ENCODE peak calls at places on chromosome 9, in five cellular contexts. V is HCT116, B is NCI-H69, T is SJSA1, S is G401. J is an unnamed sample.

GRCh38 chr9:133961226-133962165 is 30.6 kb downstream of the VAV2 start:
- DNase-seq in S (no peak), V (no peak), B (no peak), T (no peak), J (no peak)

GRCh38 chr9:78620764-78621163 is 323.8 kb downstream of the PSAT1 start:
- DNase-seq in B (peak), T (peak), V (no peak), S (no peak), J (no peak)

GRCh38 chr9:37239224-37239859 is 119.0 kb downstream of the ZCCHC7 start:
- DNase-seq in B (peak), S (no peak), V (no peak), T (no peak), J (no peak)

GRCh38 chr9:130997925-130998595 is 10.9 kb upstream of the LAMC3 start:
- DNase-seq in T (peak), S (peak), V (peak), B (peak), J (peak)

GRCh38 chr9:92325991-92326500 is 293 bp downstream of the CENPP start:
- DNase-seq in V (no peak), T (no peak), S (no peak), B (peak), J (peak)

GRCh38 chr9:133135193-133135745 is 14.2 kb upstream of the RALGDS start:
- DNase-seq in T (peak), B (peak), S (peak), V (peak), J (no peak)

GRCh38 chr9:15403155-15403554 is 19.5 kb upstream of the SNAPC3 start:
- DNase-seq in T (no peak), S (peak), B (peak), V (peak), J (no peak)

GRCh38 chr9:122349201-122349600 is 21.6 kb upstream of the PTGS1 start:
- DNase-seq in S (no peak), B (no peak), T (no peak), V (no peak), J (no peak)

GRCh38 chr9:114388764-114389375 is 1.1 kb upstream of the AKNA start:
- DNase-seq in V (no peak), B (no peak), T (no peak), S (no peak), J (no peak)

GRCh38 chr9:127445851-127446719 is 5.1 kb downstream of the RPL12 start:
- DNase-seq in B (peak), S (peak), T (no peak), V (no peak), J (peak)

GRCh38 chr9:138010861-138011260 is 133.3 kb downstream of the CACNA1B start:
- DNase-seq in S (no peak), T (no peak), V (no peak), B (peak), J (peak)

GRCh38 chr9:136426787-136427186 is 12.9 kb downstream of the INPP5E start:
- DNase-seq in V (no peak), S (no peak), T (no peak), B (no peak), J (no peak)

GRCh38 chr9:128121924-128122808 is 5.4 kb downstream of the PTGES2 start:
- DNase-seq in B (no peak), V (no peak), S (no peak), T (no peak), J (no peak)

GRCh38 chr9:131500939-131501541 is 1.7 kb upstream of the POMT1 start:
- DNase-seq in T (no peak), B (peak), S (no peak), V (no peak), J (peak)

GRCh38 chr9:32603914-32604852 is 31.2 kb upstream of the NDUFB6 start:
- DNase-seq in T (no peak), V (peak), B (peak), S (no peak), J (no peak)

GRCh38 chr9:110029422-110029814 is 178.5 kb downstream of the C9orf152 start:
- DNase-seq in T (peak), V (no peak), S (no peak), B (peak), J (no peak)

GRCh38 chr9:92966518-92966800 is 19.1 kb downstream of the FGD3 start:
- DNase-seq in T (no peak), B (no peak), V (no peak), S (no peak), J (no peak)

GRCh38 chr9:99634185-99634584 is 187.5 kb upstream of the NR4A3 start:
- DNase-seq in S (no peak), T (no peak), B (no peak), V (no peak), J (no peak)

GRCh38 chr9:27633754-27634153 is 60.5 kb upstream of the C9orf72 start:
- DNase-seq in V (no peak), S (no peak), T (no peak), B (no peak), J (no peak)

GRCh38 chr9:100443781-100444768 is 17.1 kb downstream of the MSANTD3 start:
- DNase-seq in T (no peak), B (no peak), V (no peak), S (no peak), J (no peak)

GRCh38 chr9:108213516-108213915 is 642.3 kb downstream of the ACTL7B start:
- DNase-seq in T (no peak), S (no peak), B (no peak), V (no peak), J (no peak)

GRCh38 chr9:77839459-77840140 is 191.5 kb upstream of the GNA14 start:
- DNase-seq in B (no peak), T (no peak), S (no peak), V (peak), J (no peak)

GRCh38 chr9:15308511-15308910 is 1.5 kb upstream of the TTC39B start:
- DNase-seq in B (peak), V (no peak), T (peak), S (no peak), J (no peak)

GRCh38 chr9:90783552-90783951 is 18.1 kb upstream of the SYK start:
- DNase-seq in S (no peak), B (peak), V (no peak), T (no peak), J (no peak)

GRCh38 chr9:86975571-86975970 is 28.3 kb upstream of the GAS1 start:
- DNase-seq in B (no peak), S (no peak), V (no peak), T (no peak), J (no peak)

GRCh38 chr9:74499111-74499601 is 2.0 kb downstream of the RORB start:
- DNase-seq in V (no peak), S (no peak), T (no peak), B (peak), J (no peak)

GRCh38 chr9:22395585-22396205 is 50.9 kb upstream of the DMRTA1 start:
- DNase-seq in S (no peak), T (peak), V (no peak), B (no peak), J (peak)

GRCh38 chr9:24045150-24045549 is 219.1 kb upstream of the ELAVL2 start:
- DNase-seq in V (no peak), T (no peak), B (peak), S (no peak), J (no peak)

GRCh38 chr9:128615571-128615970 is 41.1 kb downstream of the DYNC2I2 start:
- DNase-seq in S (no peak), V (no peak), T (no peak), B (no peak), J (no peak)

GRCh38 chr9:129384138-129384886 is 206.3 kb upstream of the IER5L start:
- DNase-seq in S (no peak), T (no peak), V (no peak), B (no peak), J (no peak)

GRCh38 chr9:113228130-113228665 is 6.9 kb downstream of the SLC31A1 start:
- DNase-seq in T (no peak), V (no peak), B (no peak), S (no peak), J (no peak)

GRCh38 chr9:112380102-112380581 is at the start of gene HSDL2:
- DNase-seq in S (no peak), T (peak), B (peak), V (no peak), J (peak)

GRCh38 chr9:16571127-16571848 is 299.2 kb downstream of the BNC2 start:
- DNase-seq in S (no peak), B (peak), V (no peak), T (no peak), J (peak)

J was measured in NCI-H2171 treated with DMSO at 0.1 percent for 48 hours.